ENCODE peak calls at places on chromosome 6, in four cellular contexts. S is H1, W is K562, A is GM12878. F is an unnamed sample. For H3K4me1, the result is how much of the 10 kb centered on the place peaks cover.

GRCh38 chr6:41917528-41917927 is 3.4 kb downstream of the MED20 start:
- DNase-seq in S (no peak), W (no peak), A (no peak), F (peak)

GRCh38 chr6:95576621-95577316 is 566 bp upstream of the MANEA start:
- DNase-seq in W (no peak), A (no peak), S (no peak), F (peak)

GRCh38 chr6:85537055-85537494 is 56.6 kb downstream of the SNX14 start:
- DNase-seq in W (no peak), A (no peak), S (no peak), F (peak)

GRCh38 chr6:17907467-17908229 is 79.8 kb downstream of the KIF13A start:
- DNase-seq in A (no peak), S (no peak), W (peak), F (peak)

GRCh38 chr6:25477006-25477590 is 174.9 kb upstream of the SCGN start:
- DNase-seq in W (no peak), S (no peak), A (no peak), F (peak)

GRCh38 chr6:388202-388903 is 3.2 kb upstream of the IRF4 start:
- DNase-seq in A (no peak), S (no peak), W (no peak), F (no peak)

GRCh38 chr6:106084973-106085686 is 1.0 kb upstream of the PRDM1 start:
- DNase-seq in S (no peak), A (no peak), W (no peak), F (peak)

GRCh38 chr6:113299526-113299925 is 557.6 kb upstream of the MARCKS start:
- DNase-seq in S (no peak), W (no peak), A (no peak), F (peak)

GRCh38 chr6:104943781-104944180 is 13.1 kb upstream of the LIN28B start:
- DNase-seq in W (peak), S (no peak), A (no peak), F (peak)

GRCh38 chr6:36670271-36670670 is 8.2 kb upstream of the CDKN1A start:
- DNase-seq in W (no peak), A (no peak), S (no peak), F (no peak)

GRCh38 chr6:36668601-36669390 is 9.7 kb upstream of the CDKN1A start:
- DNase-seq in S (no peak), W (no peak), A (no peak), F (no peak)

GRCh38 chr6:36665180-36665579 is 13.3 kb upstream of the CDKN1A start:
- DNase-seq in W (no peak), A (no peak), S (no peak), F (no peak)

GRCh38 chr6:36663504-36664446 is 14.7 kb upstream of the CDKN1A start:
- DNase-seq in W (no peak), S (no peak), A (no peak), F (no peak)

DNA sequence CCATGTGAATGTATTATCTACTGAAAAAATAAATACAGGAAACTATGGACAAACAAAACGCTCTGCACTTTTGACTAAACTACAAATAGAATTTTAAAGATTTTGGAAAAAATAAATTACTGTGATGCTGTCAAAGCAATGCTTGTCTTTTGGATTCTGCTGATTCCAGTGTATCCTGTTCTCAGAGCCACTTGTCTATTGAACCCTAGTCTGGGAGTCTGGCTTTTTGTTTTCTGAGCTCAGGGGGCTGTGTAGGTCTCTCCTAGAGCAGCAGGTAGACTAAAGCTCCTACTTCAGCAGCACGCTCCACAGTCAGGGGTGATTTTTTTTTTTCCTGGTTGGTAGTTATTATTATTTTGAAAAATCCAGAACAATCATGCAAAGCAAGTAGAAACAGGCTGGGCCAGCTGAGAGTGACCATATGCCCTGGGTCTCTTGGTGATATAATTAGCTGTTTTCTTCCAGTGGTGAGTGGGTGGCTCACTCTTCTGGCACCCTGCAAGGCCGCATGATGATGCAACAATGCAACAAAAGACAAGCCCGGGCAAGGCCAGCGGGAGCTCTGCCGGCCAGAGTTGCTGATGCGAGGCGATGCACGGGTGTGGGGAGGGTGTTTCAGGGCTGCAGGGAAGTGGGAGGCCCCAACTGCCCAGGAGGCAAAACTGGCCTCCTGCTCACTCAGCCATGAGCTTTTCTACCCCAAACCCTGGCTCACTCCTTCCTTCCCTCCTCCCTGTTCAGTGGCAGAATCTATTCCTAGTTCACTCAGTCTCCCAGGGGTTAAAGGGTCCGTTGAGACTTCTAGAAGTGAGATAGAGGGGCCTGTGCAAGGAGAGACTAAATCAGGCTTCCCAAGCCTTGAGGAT is 11.6 kb upstream of the CDKN1A start:
- DNase-seq in S (no peak), W (peak), A (peak), F (peak)
- TF ChIP-seq CHD1 in S (no peak), W (no peak), A (peak), F (no peak)

GRCh38 chr6:84050408-84050807 is 16.8 kb downstream of the MRAP2 start:
- DNase-seq in S (no peak), W (peak), A (no peak), F (no peak)

GRCh38 chr6:84052883-84053241 is 19.3 kb downstream of the MRAP2 start:
- DNase-seq in S (no peak), A (no peak), W (no peak), F (no peak)

GRCh38 chr6:84055646-84056045 is 22.1 kb downstream of the MRAP2 start:
- DNase-seq in S (no peak), W (no peak), A (no peak), F (no peak)

GRCh38 chr6:84048588-84048987 is 15.0 kb downstream of the MRAP2 start:
- DNase-seq in W (no peak), S (no peak), A (no peak), F (no peak)

DNA sequence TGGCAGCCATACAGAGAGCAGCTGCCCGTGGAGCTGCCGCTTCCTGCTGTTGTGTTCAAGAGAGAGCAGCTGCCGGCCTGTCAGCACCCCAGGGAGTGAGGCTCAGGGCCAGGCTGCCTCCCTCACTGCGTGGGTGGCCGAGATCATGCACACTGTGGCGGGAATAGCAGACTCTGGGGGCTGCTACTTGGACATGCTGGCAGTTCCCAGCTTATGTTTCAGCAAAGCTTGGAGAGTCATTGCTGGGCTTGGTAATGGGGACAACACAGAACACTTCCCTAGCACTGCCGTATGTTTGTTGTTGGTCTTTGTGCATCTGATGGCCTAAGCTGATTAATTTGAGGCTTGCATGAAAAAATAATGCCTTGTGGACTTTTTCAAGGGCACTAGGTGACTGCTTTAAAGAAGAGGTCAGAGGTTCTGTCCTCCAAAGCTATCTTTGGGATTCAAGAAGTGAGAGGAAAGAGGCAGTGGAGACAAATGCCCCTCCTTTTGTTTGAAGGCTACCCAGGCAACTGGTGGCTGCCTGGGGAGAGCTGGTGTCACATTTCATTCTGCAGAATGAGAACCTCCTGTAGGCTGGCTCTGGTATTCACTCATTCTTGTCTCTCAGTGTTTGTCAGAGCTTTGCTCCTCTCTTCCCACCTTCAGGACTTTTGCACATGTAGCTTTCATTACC is 18.8 kb downstream of the MRAP2 start:
- DNase-seq in W (peak), A (no peak), S (peak), F (peak)
- TF ChIP-seq CTCF in W (no peak), A (no peak), S (no peak), F (no peak)

GRCh38 chr6:108735991-108736345 is 112.3 kb upstream of the ARMC2 start:
- DNase-seq in A (no peak), W (peak), S (no peak), F (no peak)
- H3K4me1 ChIP-seq in A (under half), W (under half), S (under half), F (under half)

GRCh38 chr6:111626446-111626845 is 20.8 kb upstream of the TRAF3IP2 start:
- DNase-seq in A (no peak), W (no peak), S (no peak), F (no peak)

GRCh38 chr6:111625511-111626331 is 20.0 kb upstream of the TRAF3IP2 start:
- DNase-seq in S (no peak), A (no peak), W (no peak), F (peak)

GRCh38 chr6:111623046-111623718 is 17.5 kb upstream of the TRAF3IP2 start:
- DNase-seq in A (no peak), S (no peak), W (no peak), F (no peak)

GRCh38 chr6:111624391-111625098 is 18.9 kb upstream of the TRAF3IP2 start:
- DNase-seq in W (no peak), A (no peak), S (no peak), F (peak)

GRCh38 chr6:111625099-111625416 is 19.4 kb upstream of the TRAF3IP2 start:
- DNase-seq in S (no peak), W (no peak), A (no peak), F (no peak)
- TF ChIP-seq CHD1 in S (no peak), W (no peak), A (no peak), F (no peak)

GRCh38 chr6:19873031-19873430 is 35.9 kb downstream of the ID4 start:
- DNase-seq in A (no peak), W (no peak), S (no peak), F (no peak)
- TF ChIP-seq CTCF in A (no peak), W (peak), S (no peak), F (peak)